ENCODE peak calls at places on chromosomes 1 and 21, in eight cellular contexts. S, Z, A, O, Q, T, K and V are unnamed samples. For H4K20me1, the result is how much of the 10 kb centered on the place peaks cover.

GRCh38 chr1:17594026-17594425 is 54.5 kb downstream of the ARHGEF10L start:
- DNase-seq in S (no peak), Z (no peak), A (no peak), O (no peak), Q (peak), T (no peak), K (no peak), V (no peak)

GRCh38 chr21:29443398-29444010 is 144.8 kb downstream of the BACH1 start:
- DNase-seq in S (no peak), Z (no peak), A (no peak), O (no peak), Q (no peak), T (no peak), K (no peak), V (no peak)

GRCh38 chr1:202710070-202711025 is at the start of gene SYT2:
- DNase-seq in S (no peak), Z (peak), A (peak), O (peak), Q (peak), T (no peak), K (no peak), V (no peak)

GRCh38 chr1:18636762-18637552 is 6.3 kb downstream of the PAX7 start:
- DNase-seq in S (no peak), Z (peak), A (no peak), O (no peak), Q (peak), T (no peak), K (no peak), V (no peak)

GRCh38 chr1:171931752-171932151 is 90.5 kb downstream of the DNM3 start:
- DNase-seq in S (no peak), Z (no peak), A (no peak), O (no peak), Q (no peak), T (no peak), K (no peak), V (no peak)

GRCh38 chr1:181111559-181111958 is 23.1 kb downstream of the IER5 start:
- DNase-seq in S (no peak), Z (no peak), A (no peak), O (no peak), Q (no peak), T (peak), K (no peak), V (no peak)

GRCh38 chr1:173423326-173423725 is 53.8 kb upstream of the PRDX6 start:
- DNase-seq in S (no peak), Z (no peak), A (no peak), O (no peak), Q (no peak), T (no peak), K (no peak), V (no peak)

GRCh38 chr1:201719812-201720521 is 109.0 kb upstream of the IPO9 start:
- DNase-seq in S (no peak), Z (no peak), A (peak), O (no peak), Q (no peak), T (no peak), K (no peak), V (no peak)

GRCh38 chr1:215669806-215670485 is 102.8 kb downstream of the KCTD3 start:
- DNase-seq in S (no peak), Z (peak), A (no peak), O (no peak), Q (no peak), T (no peak), K (no peak), V (no peak)

GRCh38 chr1:162023181-162023546 is 505 bp downstream of the OLFML2B start:
- DNase-seq in S (no peak), Z (no peak), A (no peak), O (no peak), Q (no peak), T (no peak), K (no peak), V (no peak)

GRCh38 chr1:162026906-162027305 is 3.2 kb upstream of the OLFML2B start:
- DNase-seq in S (no peak), Z (no peak), A (no peak), O (no peak), Q (no peak), T (no peak), K (no peak), V (no peak)

GRCh38 chr1:162022626-162023025 is 1.0 kb downstream of the OLFML2B start:
- DNase-seq in S (no peak), Z (no peak), A (no peak), O (no peak), Q (no peak), T (no peak), K (no peak), V (no peak)

GRCh38 chr1:162021124-162021523 is 2.5 kb downstream of the OLFML2B start:
- DNase-seq in S (no peak), Z (peak), A (no peak), O (no peak), Q (no peak), T (no peak), K (no peak), V (no peak)

DNA sequence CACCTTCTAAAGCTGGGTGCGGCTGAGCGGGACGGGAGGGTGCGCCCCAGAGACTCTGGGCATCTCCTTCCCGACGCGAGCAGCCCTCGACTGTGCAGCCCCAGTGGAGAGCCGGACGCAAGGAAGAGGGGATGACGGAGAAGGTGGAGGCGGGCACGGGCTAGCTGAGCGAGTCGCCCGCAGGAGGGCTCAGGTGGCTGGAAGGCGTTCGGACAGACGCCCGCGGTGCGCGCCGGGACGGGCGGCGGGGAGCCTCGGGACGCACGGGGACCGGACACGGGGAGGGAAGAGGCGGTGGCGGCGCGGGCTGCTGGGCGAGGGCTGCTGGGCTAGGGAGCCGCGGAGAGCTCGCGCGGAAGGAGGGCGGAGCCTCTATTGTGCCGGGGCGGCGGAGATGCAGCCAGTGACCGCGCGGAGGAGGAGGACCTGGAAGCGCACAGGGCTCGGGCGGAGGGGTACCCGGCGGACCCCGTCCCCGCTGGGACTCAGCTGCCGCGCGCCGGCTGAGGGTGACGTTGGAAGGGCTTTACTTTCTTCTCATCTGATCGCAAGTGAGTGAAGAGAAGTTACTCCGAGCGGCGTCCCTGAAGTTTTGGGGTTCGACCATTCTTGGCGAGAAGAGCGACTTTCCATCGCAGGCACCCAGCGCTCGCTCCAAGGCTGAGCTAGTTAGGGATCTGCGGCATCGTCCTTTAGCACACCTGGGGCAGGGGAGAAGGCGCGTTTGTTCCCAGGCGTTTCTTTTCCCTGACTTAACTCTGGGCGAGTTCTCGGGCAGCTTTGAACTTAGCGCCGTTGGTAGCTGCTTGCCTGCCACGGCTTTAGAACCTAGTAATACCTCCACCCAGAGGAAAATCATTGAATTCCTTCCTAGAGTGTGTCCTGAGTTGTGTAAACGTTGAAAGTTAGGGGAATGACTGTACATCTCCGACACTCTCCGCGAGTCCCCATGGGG is at the start of gene OLFML2B:
- DNase-seq in S (no peak), Z (peak), A (peak), O (peak), Q (peak), T (peak), K (peak), V (peak)
- TF ChIP-seq POLR2AphosphoS5 in S (no peak), Z (no peak), A (no peak), O (no peak), Q (peak), T (no peak), K (peak), V (peak)

GRCh38 chr1:53321776-53322602 is 5.9 kb downstream of the LRP8 start:
- DNase-seq in S (no peak), Z (no peak), A (no peak), O (no peak), Q (no peak), T (no peak), K (no peak), V (no peak)
- H4K20me1 ChIP-seq in S (under half), Z (under half), A (under half), O (under half), Q (under half), T (under half), K (under half), V (under half)

GRCh38 chr1:229203030-229203751 is 67.7 kb upstream of the RAB4A start:
- DNase-seq in S (no peak), Z (peak), A (no peak), O (peak), Q (peak), T (peak), K (peak), V (peak)

GRCh38 chr1:229203991-229204632 is 66.8 kb upstream of the RAB4A start:
- DNase-seq in S (no peak), Z (no peak), A (no peak), O (no peak), Q (no peak), T (no peak), K (no peak), V (no peak)

GRCh38 chr1:229207916-229208315 is 63.0 kb upstream of the RAB4A start:
- DNase-seq in S (no peak), Z (no peak), A (no peak), O (no peak), Q (no peak), T (no peak), K (no peak), V (no peak)

GRCh38 chr1:229205854-229206253 is 65.1 kb upstream of the RAB4A start:
- DNase-seq in S (no peak), Z (no peak), A (no peak), O (no peak), Q (no peak), T (no peak), K (no peak), V (no peak)

GRCh38 chr1:229204863-229205777 is 65.8 kb upstream of the RAB4A start:
- DNase-seq in S (no peak), Z (no peak), A (no peak), O (no peak), Q (no peak), T (no peak), K (no peak), V (no peak)
- TF ChIP-seq POLR2AphosphoS5 in S (no peak), Z (no peak), A (no peak), O (no peak), Q (no peak), T (no peak), K (no peak), V (no peak)

GRCh38 chr1:163414778-163415177 is 93.0 kb downstream of the NUF2 start:
- DNase-seq in S (peak), Z (no peak), A (no peak), O (no peak), Q (no peak), T (no peak), K (no peak), V (no peak)
- H4K20me1 ChIP-seq in S (under half), Z (under half), A (under half), O (under half), Q (under half), T (under half), K (under half), V (under half)

GRCh38 chr1:14679027-14679688 is 80.7 kb downstream of the KAZN start:
- DNase-seq in S (no peak), Z (no peak), A (no peak), O (no peak), Q (no peak), T (no peak), K (no peak), V (no peak)

GRCh38 chr1:14686701-14687100 is 88.2 kb downstream of the KAZN start:
- DNase-seq in S (no peak), Z (no peak), A (no peak), O (no peak), Q (no peak), T (no peak), K (no peak), V (no peak)

GRCh38 chr1:14681182-14681581 is 82.7 kb downstream of the KAZN start:
- DNase-seq in S (no peak), Z (no peak), A (no peak), O (no peak), Q (no peak), T (no peak), K (no peak), V (no peak)

GRCh38 chr1:14685078-14685477 is 86.6 kb downstream of the KAZN start:
- DNase-seq in S (no peak), Z (no peak), A (no peak), O (no peak), Q (no peak), T (no peak), K (no peak), V (no peak)

DNA sequence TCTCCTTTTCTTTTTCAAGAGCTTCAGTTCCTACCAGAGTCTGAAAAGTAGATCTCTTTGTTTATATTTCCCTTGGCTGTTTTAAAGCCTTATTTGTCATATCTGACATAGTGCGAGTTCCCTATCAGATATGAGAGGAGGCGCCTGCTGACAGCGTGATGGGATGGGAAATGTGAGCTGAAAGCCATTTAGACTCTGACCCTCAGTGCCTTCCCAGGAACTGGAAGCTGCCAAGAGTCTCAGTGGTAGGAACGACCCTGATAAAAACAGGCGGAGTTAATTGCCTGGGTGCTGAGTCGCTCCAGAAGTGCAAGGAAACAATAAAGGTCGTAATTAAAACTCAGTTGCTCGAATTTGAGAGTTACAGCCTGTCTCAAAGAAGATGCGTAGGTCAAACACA is 84.5 kb downstream of the KAZN start:
- DNase-seq in S (no peak), Z (no peak), A (no peak), O (no peak), Q (peak), T (no peak), K (no peak), V (no peak)
- TF ChIP-seq POLR2AphosphoS5 in S (no peak), Z (no peak), A (no peak), O (no peak), Q (no peak), T (no peak), K (no peak), V (no peak)